ENCODE peak calls at places on chromosomes 1 and 21, in seven cellular contexts. One of them, this sample, is unnamed.

GRCh38 chr21:17476006-17476405 is 36.8 kb upstream of the CXADR start:
- DNase-seq in stimulated activated CD4-positive, alpha-beta T cell treated with anti-CD3 and anti-CD28 coated beads, Interleukin-2, amount 100 ng/mL, for 24 hours: no peak
- DNase-seq in uterus: no peak
- DNase-seq in esophagus squamous epithelium: no peak
- DNase-seq in RPMI7951: no peak
- DNase-seq in CD4-positive, alpha-beta T cell: no peak
- DNase-seq in choroid plexus epithelial cell: peak
- DNase-seq in this sample: no peak

GRCh38 chr1:113648478-113648877 is 110.8 kb downstream of the PHTF1 start:
- DNase-seq in esophagus squamous epithelium: no peak
- DNase-seq in uterus: no peak
- DNase-seq in RPMI7951: no peak
- DNase-seq in choroid plexus epithelial cell: no peak
- DNase-seq in stimulated activated CD4-positive, alpha-beta T cell treated with anti-CD3 and anti-CD28 coated beads, Interleukin-2, amount 100 ng/mL, for 24 hours: no peak
- DNase-seq in CD4-positive, alpha-beta T cell: no peak
- DNase-seq in this sample: no peak

GRCh38 chr1:230581446-230582079 is 60.7 kb upstream of the COG2 start:
- DNase-seq in choroid plexus epithelial cell: peak
- DNase-seq in stimulated activated CD4-positive, alpha-beta T cell treated with anti-CD3 and anti-CD28 coated beads, Interleukin-2, amount 100 ng/mL, for 24 hours: no peak
- DNase-seq in uterus: no peak
- DNase-seq in esophagus squamous epithelium: no peak
- DNase-seq in CD4-positive, alpha-beta T cell: no peak
- DNase-seq in RPMI7951: no peak
- DNase-seq in this sample: no peak

GRCh38 chr1:29100487-29100886 is 23.2 kb downstream of the TMEM200B start:
- DNase-seq in CD4-positive, alpha-beta T cell: no peak
- DNase-seq in RPMI7951: no peak
- DNase-seq in choroid plexus epithelial cell: no peak
- DNase-seq in stimulated activated CD4-positive, alpha-beta T cell treated with anti-CD3 and anti-CD28 coated beads, Interleukin-2, amount 100 ng/mL, for 24 hours: no peak
- DNase-seq in uterus: no peak
- DNase-seq in esophagus squamous epithelium: no peak
- DNase-seq in this sample: no peak

GRCh38 chr1:94285026-94285654 is 47.8 kb upstream of the ARHGAP29 start:
- DNase-seq in RPMI7951: peak
- DNase-seq in esophagus squamous epithelium: no peak
- DNase-seq in uterus: no peak
- DNase-seq in stimulated activated CD4-positive, alpha-beta T cell treated with anti-CD3 and anti-CD28 coated beads, Interleukin-2, amount 100 ng/mL, for 24 hours: no peak
- DNase-seq in choroid plexus epithelial cell: peak
- DNase-seq in CD4-positive, alpha-beta T cell: no peak
- DNase-seq in this sample: no peak

GRCh38 chr1:60277269-60277668 is 203.7 kb upstream of the C1orf87 start:
- DNase-seq in choroid plexus epithelial cell: no peak
- DNase-seq in esophagus squamous epithelium: no peak
- DNase-seq in uterus: no peak
- DNase-seq in stimulated activated CD4-positive, alpha-beta T cell treated with anti-CD3 and anti-CD28 coated beads, Interleukin-2, amount 100 ng/mL, for 24 hours: no peak
- DNase-seq in RPMI7951: no peak
- DNase-seq in CD4-positive, alpha-beta T cell: no peak
- DNase-seq in this sample: no peak

GRCh38 chr1:59143824-59144223 is 153.1 kb upstream of the FGGY start:
- DNase-seq in stimulated activated CD4-positive, alpha-beta T cell treated with anti-CD3 and anti-CD28 coated beads, Interleukin-2, amount 100 ng/mL, for 24 hours: no peak
- DNase-seq in CD4-positive, alpha-beta T cell: no peak
- DNase-seq in choroid plexus epithelial cell: no peak
- DNase-seq in uterus: no peak
- DNase-seq in esophagus squamous epithelium: no peak
- DNase-seq in RPMI7951: no peak
- DNase-seq in this sample: no peak

GRCh38 chr1:24591781-24592180 is 35.9 kb downstream of the NCMAP start:
- DNase-seq in CD4-positive, alpha-beta T cell: no peak
- DNase-seq in stimulated activated CD4-positive, alpha-beta T cell treated with anti-CD3 and anti-CD28 coated beads, Interleukin-2, amount 100 ng/mL, for 24 hours: no peak
- DNase-seq in uterus: no peak
- DNase-seq in esophagus squamous epithelium: no peak
- DNase-seq in choroid plexus epithelial cell: no peak
- DNase-seq in RPMI7951: no peak
- DNase-seq in this sample: no peak

GRCh38 chr1:14296795-14297194 is 301.7 kb upstream of the KAZN start:
- DNase-seq in choroid plexus epithelial cell: peak
- DNase-seq in stimulated activated CD4-positive, alpha-beta T cell treated with anti-CD3 and anti-CD28 coated beads, Interleukin-2, amount 100 ng/mL, for 24 hours: no peak
- DNase-seq in CD4-positive, alpha-beta T cell: no peak
- DNase-seq in esophagus squamous epithelium: no peak
- DNase-seq in uterus: no peak
- DNase-seq in RPMI7951: peak
- DNase-seq in this sample: no peak

GRCh38 chr1:76951185-76951584 is 83.9 kb downstream of the ST6GALNAC5 start:
- DNase-seq in uterus: no peak
- DNase-seq in RPMI7951: peak
- DNase-seq in CD4-positive, alpha-beta T cell: no peak
- DNase-seq in stimulated activated CD4-positive, alpha-beta T cell treated with anti-CD3 and anti-CD28 coated beads, Interleukin-2, amount 100 ng/mL, for 24 hours: no peak
- DNase-seq in esophagus squamous epithelium: no peak
- DNase-seq in choroid plexus epithelial cell: peak
- DNase-seq in this sample: peak

GRCh38 chr1:94926915-94927404 is at the start of gene CNN3:
- DNase-seq in RPMI7951: peak
- DNase-seq in esophagus squamous epithelium: no peak
- DNase-seq in uterus: peak
- DNase-seq in stimulated activated CD4-positive, alpha-beta T cell treated with anti-CD3 and anti-CD28 coated beads, Interleukin-2, amount 100 ng/mL, for 24 hours: peak
- DNase-seq in CD4-positive, alpha-beta T cell: peak
- DNase-seq in choroid plexus epithelial cell: peak
- DNase-seq in this sample: peak

GRCh38 chr1:224517171-224517570 is 82.6 kb upstream of the WDR26 start:
- DNase-seq in stimulated activated CD4-positive, alpha-beta T cell treated with anti-CD3 and anti-CD28 coated beads, Interleukin-2, amount 100 ng/mL, for 24 hours: no peak
- DNase-seq in uterus: no peak
- DNase-seq in esophagus squamous epithelium: no peak
- DNase-seq in CD4-positive, alpha-beta T cell: no peak
- DNase-seq in RPMI7951: no peak
- DNase-seq in choroid plexus epithelial cell: no peak
- DNase-seq in this sample: no peak

GRCh38 chr1:52348704-52349301 is 17.2 kb downstream of the CC2D1B start:
- DNase-seq in choroid plexus epithelial cell: peak
- DNase-seq in CD4-positive, alpha-beta T cell: no peak
- DNase-seq in RPMI7951: no peak
- DNase-seq in uterus: no peak
- DNase-seq in stimulated activated CD4-positive, alpha-beta T cell treated with anti-CD3 and anti-CD28 coated beads, Interleukin-2, amount 100 ng/mL, for 24 hours: no peak
- DNase-seq in esophagus squamous epithelium: no peak
- DNase-seq in this sample: peak

GRCh38 chr1:61585714-61586113 is 139.2 kb downstream of the TM2D1 start:
- DNase-seq in esophagus squamous epithelium: no peak
- DNase-seq in uterus: no peak
- DNase-seq in RPMI7951: peak
- DNase-seq in stimulated activated CD4-positive, alpha-beta T cell treated with anti-CD3 and anti-CD28 coated beads, Interleukin-2, amount 100 ng/mL, for 24 hours: no peak
- DNase-seq in CD4-positive, alpha-beta T cell: no peak
- DNase-seq in choroid plexus epithelial cell: no peak
- DNase-seq in this sample: no peak

GRCh38 chr1:213131851-213132655 is 81.0 kb downstream of the RPS6KC1 start:
- DNase-seq in CD4-positive, alpha-beta T cell: no peak
- DNase-seq in esophagus squamous epithelium: no peak
- DNase-seq in choroid plexus epithelial cell: peak
- DNase-seq in RPMI7951: no peak
- DNase-seq in stimulated activated CD4-positive, alpha-beta T cell treated with anti-CD3 and anti-CD28 coated beads, Interleukin-2, amount 100 ng/mL, for 24 hours: no peak
- DNase-seq in uterus: no peak
- DNase-seq in this sample: no peak

GRCh38 chr1:201714542-201715276 is 114.2 kb upstream of the IPO9 start:
- DNase-seq in choroid plexus epithelial cell: peak
- DNase-seq in CD4-positive, alpha-beta T cell: no peak
- DNase-seq in esophagus squamous epithelium: peak
- DNase-seq in RPMI7951: peak
- DNase-seq in uterus: peak
- DNase-seq in stimulated activated CD4-positive, alpha-beta T cell treated with anti-CD3 and anti-CD28 coated beads, Interleukin-2, amount 100 ng/mL, for 24 hours: no peak
- DNase-seq in this sample: peak

GRCh38 chr1:41568204-41568603 is 83.7 kb upstream of the EDN2 start:
- DNase-seq in esophagus squamous epithelium: no peak
- DNase-seq in uterus: no peak
- DNase-seq in RPMI7951: no peak
- DNase-seq in CD4-positive, alpha-beta T cell: no peak
- DNase-seq in stimulated activated CD4-positive, alpha-beta T cell treated with anti-CD3 and anti-CD28 coated beads, Interleukin-2, amount 100 ng/mL, for 24 hours: no peak
- DNase-seq in choroid plexus epithelial cell: no peak
- DNase-seq in this sample: no peak

GRCh38 chr1:214280386-214281029 is 451 bp upstream of the SMYD2 start:
- DNase-seq in RPMI7951: peak
- DNase-seq in esophagus squamous epithelium: no peak
- DNase-seq in choroid plexus epithelial cell: peak
- DNase-seq in CD4-positive, alpha-beta T cell: no peak
- DNase-seq in stimulated activated CD4-positive, alpha-beta T cell treated with anti-CD3 and anti-CD28 coated beads, Interleukin-2, amount 100 ng/mL, for 24 hours: no peak
- DNase-seq in uterus: peak
- DNase-seq in this sample: peak

GRCh38 chr1:19644761-19645543 is 841 bp downstream of the NBL1 start:
- DNase-seq in RPMI7951: no peak
- DNase-seq in uterus: no peak
- DNase-seq in choroid plexus epithelial cell: peak
- DNase-seq in CD4-positive, alpha-beta T cell: peak
- DNase-seq in esophagus squamous epithelium: no peak
- DNase-seq in stimulated activated CD4-positive, alpha-beta T cell treated with anti-CD3 and anti-CD28 coated beads, Interleukin-2, amount 100 ng/mL, for 24 hours: peak
- DNase-seq in this sample: peak

GRCh38 chr1:18072066-18072465 is 35.5 kb upstream of the IGSF21 start:
- DNase-seq in esophagus squamous epithelium: no peak
- DNase-seq in uterus: no peak
- DNase-seq in choroid plexus epithelial cell: no peak
- DNase-seq in RPMI7951: no peak
- DNase-seq in CD4-positive, alpha-beta T cell: no peak
- DNase-seq in stimulated activated CD4-positive, alpha-beta T cell treated with anti-CD3 and anti-CD28 coated beads, Interleukin-2, amount 100 ng/mL, for 24 hours: no peak
- DNase-seq in this sample: no peak

GRCh38 chr1:229893762-229894444 is 173.1 kb upstream of the GALNT2 start:
- DNase-seq in stimulated activated CD4-positive, alpha-beta T cell treated with anti-CD3 and anti-CD28 coated beads, Interleukin-2, amount 100 ng/mL, for 24 hours: no peak
- DNase-seq in CD4-positive, alpha-beta T cell: no peak
- DNase-seq in choroid plexus epithelial cell: no peak
- DNase-seq in esophagus squamous epithelium: no peak
- DNase-seq in uterus: no peak
- DNase-seq in RPMI7951: peak
- DNase-seq in this sample: no peak

GRCh38 chr1:174976436-174977107 is 23.2 kb upstream of the CACYBP start:
- DNase-seq in choroid plexus epithelial cell: peak
- DNase-seq in CD4-positive, alpha-beta T cell: no peak
- DNase-seq in RPMI7951: peak
- DNase-seq in esophagus squamous epithelium: no peak
- DNase-seq in stimulated activated CD4-positive, alpha-beta T cell treated with anti-CD3 and anti-CD28 coated beads, Interleukin-2, amount 100 ng/mL, for 24 hours: no peak
- DNase-seq in uterus: peak
- DNase-seq in this sample: peak

GRCh38 chr1:119873166-119874025 is 22.9 kb downstream of the ADAM30 start:
- DNase-seq in CD4-positive, alpha-beta T cell: no peak
- DNase-seq in RPMI7951: peak
- DNase-seq in esophagus squamous epithelium: no peak
- DNase-seq in stimulated activated CD4-positive, alpha-beta T cell treated with anti-CD3 and anti-CD28 coated beads, Interleukin-2, amount 100 ng/mL, for 24 hours: no peak
- DNase-seq in choroid plexus epithelial cell: peak
- DNase-seq in uterus: peak
- DNase-seq in this sample: peak

GRCh38 chr1:91736146-91736998 is 149.6 kb downstream of the TGFBR3 start:
- DNase-seq in RPMI7951: peak
- DNase-seq in CD4-positive, alpha-beta T cell: no peak
- DNase-seq in choroid plexus epithelial cell: peak
- DNase-seq in stimulated activated CD4-positive, alpha-beta T cell treated with anti-CD3 and anti-CD28 coated beads, Interleukin-2, amount 100 ng/mL, for 24 hours: no peak
- DNase-seq in esophagus squamous epithelium: no peak
- DNase-seq in uterus: no peak
- DNase-seq in this sample: peak

GRCh38 chr1:199719156-199719842 is 308.2 kb upstream of the NR5A2 start:
- DNase-seq in stimulated activated CD4-positive, alpha-beta T cell treated with anti-CD3 and anti-CD28 coated beads, Interleukin-2, amount 100 ng/mL, for 24 hours: no peak
- DNase-seq in choroid plexus epithelial cell: no peak
- DNase-seq in RPMI7951: no peak
- DNase-seq in esophagus squamous epithelium: no peak
- DNase-seq in uterus: no peak
- DNase-seq in CD4-positive, alpha-beta T cell: no peak
- DNase-seq in this sample: no peak

GRCh38 chr1:184943998-184944397 is 30.3 kb downstream of the NIBAN1 start:
- DNase-seq in RPMI7951: no peak
- DNase-seq in uterus: no peak
- DNase-seq in stimulated activated CD4-positive, alpha-beta T cell treated with anti-CD3 and anti-CD28 coated beads, Interleukin-2, amount 100 ng/mL, for 24 hours: no peak
- DNase-seq in CD4-positive, alpha-beta T cell: no peak
- DNase-seq in choroid plexus epithelial cell: no peak
- DNase-seq in esophagus squamous epithelium: no peak
- DNase-seq in this sample: no peak

GRCh38 chr1:245822997-245823396 is 668.2 kb downstream of the KIF26B start:
- DNase-seq in RPMI7951: peak
- DNase-seq in uterus: peak
- DNase-seq in stimulated activated CD4-positive, alpha-beta T cell treated with anti-CD3 and anti-CD28 coated beads, Interleukin-2, amount 100 ng/mL, for 24 hours: no peak
- DNase-seq in CD4-positive, alpha-beta T cell: no peak
- DNase-seq in esophagus squamous epithelium: no peak
- DNase-seq in choroid plexus epithelial cell: peak
- DNase-seq in this sample: peak